ENCODE peak calls at places on chromosomes 6 and 20, in ten cellular contexts. L is A549, M is H54, F is HepG2, P is uterus, H is vagina, R is IMR-90, Q is lower leg skin, W is esophagus squamous epithelium, G is breast epithelium. N is an unnamed sample.

GRCh38 chr6:133502451-133503259 is 261.5 kb downstream of the EYA4 start:
- DNase-seq in L (no peak), M (no peak), F (no peak), P (no peak), H (no peak), R (peak), Q (peak), W (no peak), G (no peak), N (no peak)

GRCh38 chr6:143426025-143426424 is 24.5 kb downstream of the ADAT2 start:
- DNase-seq in L (no peak), M (no peak), F (no peak), P (no peak), H (no peak), R (no peak), Q (no peak), W (no peak), G (no peak), N (no peak)

GRCh38 chr6:99013661-99014458 is 66.1 kb upstream of the FBXL4 start:
- DNase-seq in L (no peak), M (no peak), F (no peak), P (no peak), H (no peak), R (peak), Q (no peak), W (no peak), G (no peak), N (no peak)

GRCh38 chr20:32382102-32382950 is 24.2 kb downstream of the ASXL1 start:
- DNase-seq in L (no peak), M (no peak), F (no peak), P (no peak), H (no peak), R (no peak), Q (no peak), W (no peak), G (no peak), N (no peak)

GRCh38 chr6:2840794-2841061 is 935 bp downstream of the SERPINB1 start:
- DNase-seq in L (no peak), M (no peak), F (no peak), P (no peak), H (no peak), R (no peak), Q (no peak), W (no peak), G (no peak), N (no peak)

GRCh38 chr6:1024587-1024986 is 287.3 kb upstream of the FOXQ1 start:
- DNase-seq in L (peak), M (peak), F (peak), P (no peak), H (no peak), R (peak), Q (peak), W (no peak), G (peak), N (no peak)

GRCh38 chr20:3813758-3814581 is 6.4 kb upstream of the AP5S1 start:
- DNase-seq in L (no peak), M (no peak), F (no peak), P (no peak), H (no peak), R (no peak), Q (no peak), W (no peak), G (no peak), N (no peak)

GRCh38 chr20:50729925-50730764 is 1.2 kb upstream of the PARD6B start:
- DNase-seq in L (no peak), M (no peak), F (peak), P (no peak), H (peak), R (no peak), Q (no peak), W (no peak), G (peak), N (no peak)

GRCh38 chr20:25453035-25453810 is 45.8 kb downstream of the GINS1 start:
- DNase-seq in L (no peak), M (no peak), F (no peak), P (no peak), H (peak), R (peak), Q (no peak), W (no peak), G (no peak), N (no peak)

GRCh38 chr20:41534842-41535241 is 83.3 kb downstream of the CHD6 start:
- DNase-seq in L (no peak), M (no peak), F (no peak), P (no peak), H (no peak), R (peak), Q (no peak), W (no peak), G (no peak), N (no peak)

GRCh38 chr20:45905505-45906079 is 6.4 kb downstream of the PLTP start:
- DNase-seq in L (peak), M (peak), F (peak), P (no peak), H (no peak), R (peak), Q (no peak), W (no peak), G (no peak), N (no peak)

GRCh38 chr6:23262864-23263263 is 693.5 kb downstream of the HDGFL1 start:
- DNase-seq in L (no peak), M (no peak), F (no peak), P (no peak), H (no peak), R (no peak), Q (no peak), W (no peak), G (no peak), N (no peak)

GRCh38 chr6:37650071-37650481 is 47.6 kb downstream of the MDGA1 start:
- DNase-seq in L (no peak), M (no peak), F (peak), P (no peak), H (no peak), R (no peak), Q (no peak), W (no peak), G (no peak), N (no peak)

GRCh38 chr20:33460711-33461110 is 17.1 kb upstream of the SNTA1 start:
- DNase-seq in L (no peak), M (no peak), F (no peak), P (no peak), H (no peak), R (no peak), Q (no peak), W (no peak), G (no peak), N (no peak)

GRCh38 chr20:13200767-13201500 is 20.1 kb upstream of the ISM1 start:
- DNase-seq in L (no peak), M (no peak), F (no peak), P (no peak), H (no peak), R (no peak), Q (no peak), W (no peak), G (no peak), N (no peak)

GRCh38 chr6:165913676-165914570 is 250.9 kb upstream of the PDE10A start:
- DNase-seq in L (no peak), M (no peak), F (no peak), P (no peak), H (no peak), R (peak), Q (no peak), W (no peak), G (no peak), N (no peak)

GRCh38 chr6:56868687-56869086 is 86.2 kb upstream of the BEND6 start:
- DNase-seq in L (no peak), M (no peak), F (peak), P (no peak), H (no peak), R (peak), Q (no peak), W (no peak), G (no peak), N (no peak)

GRCh38 chr6:20564777-20565176 is 30.5 kb downstream of the CDKAL1 start:
- DNase-seq in L (no peak), M (no peak), F (no peak), P (no peak), H (no peak), R (peak), Q (no peak), W (no peak), G (no peak), N (peak)

DNA sequence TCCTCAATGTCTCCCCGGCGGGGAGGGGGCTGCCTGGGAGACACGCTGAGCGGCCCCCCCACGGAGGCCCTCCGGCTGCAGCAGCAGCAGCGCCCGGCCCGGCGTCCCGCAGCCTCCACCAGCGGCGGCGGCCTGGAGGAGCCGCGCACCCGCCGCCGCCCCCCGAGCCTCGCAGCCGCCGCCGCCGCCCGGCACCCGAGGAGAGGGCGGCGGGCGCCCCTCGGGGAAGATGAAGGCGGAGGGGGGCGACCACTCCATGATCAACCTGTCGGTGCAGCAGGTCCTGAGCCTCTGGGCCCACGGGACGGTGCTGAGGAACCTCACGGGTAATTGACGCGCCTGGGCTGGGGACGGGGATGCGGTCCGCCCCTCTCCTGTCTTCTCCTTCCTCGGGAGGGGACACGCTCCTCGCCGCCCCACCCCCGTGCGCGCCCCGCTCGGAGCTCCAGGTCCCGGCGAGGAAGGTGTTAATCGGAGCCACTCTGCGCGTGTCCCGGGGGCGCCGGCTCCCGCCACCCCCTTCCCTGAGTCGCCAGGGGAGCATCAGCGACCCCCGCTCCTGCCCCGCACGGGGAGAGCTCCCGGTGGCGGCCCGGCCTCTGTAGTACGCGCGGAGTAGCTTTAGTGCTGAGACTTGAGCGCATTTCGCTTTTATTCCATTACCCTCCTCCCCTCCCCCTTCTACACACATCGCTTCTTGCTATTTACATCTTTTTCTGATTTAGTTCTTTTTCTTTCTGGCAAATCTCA is 675 bp downstream of the TMEM170B start:
- DNase-seq in L (peak), M (no peak), F (no peak), P (peak), H (no peak), R (no peak), Q (no peak), W (no peak), G (no peak), N (peak)
- TF ChIP-seq POLR2A in L (no peak), M (no peak), F (no peak), P (peak), H (no peak), R (no peak), Q (no peak), W (no peak), G (no peak), N (no peak)

DNA sequence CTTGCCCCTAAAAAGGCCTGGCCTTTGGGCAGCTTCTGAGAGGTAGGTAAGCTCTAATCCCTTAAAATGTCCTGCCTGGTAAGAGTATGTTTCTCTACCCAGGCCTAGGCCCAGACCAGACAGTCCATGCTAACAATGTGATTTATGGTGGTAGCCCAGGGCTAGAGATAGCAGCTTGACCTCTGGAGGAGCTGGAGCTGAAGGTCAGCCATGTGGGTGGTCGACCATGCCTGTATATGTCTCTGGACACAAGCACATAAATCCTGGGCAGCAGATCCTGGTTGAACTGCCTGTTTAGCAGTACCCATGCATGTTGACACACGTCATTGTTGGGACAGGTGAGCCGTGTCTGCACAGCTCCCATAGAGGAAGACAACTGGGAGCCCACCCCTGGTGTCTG is 62.0 kb upstream of the PHACTR1 start:
- DNase-seq in L (no peak), M (no peak), F (no peak), P (no peak), H (no peak), R (no peak), Q (no peak), W (no peak), G (no peak), N (no peak)
- TF ChIP-seq POLR2A in L (no peak), M (no peak), F (no peak), P (no peak), H (no peak), R (no peak), Q (no peak), W (no peak), G (no peak), N (no peak)

DNA sequence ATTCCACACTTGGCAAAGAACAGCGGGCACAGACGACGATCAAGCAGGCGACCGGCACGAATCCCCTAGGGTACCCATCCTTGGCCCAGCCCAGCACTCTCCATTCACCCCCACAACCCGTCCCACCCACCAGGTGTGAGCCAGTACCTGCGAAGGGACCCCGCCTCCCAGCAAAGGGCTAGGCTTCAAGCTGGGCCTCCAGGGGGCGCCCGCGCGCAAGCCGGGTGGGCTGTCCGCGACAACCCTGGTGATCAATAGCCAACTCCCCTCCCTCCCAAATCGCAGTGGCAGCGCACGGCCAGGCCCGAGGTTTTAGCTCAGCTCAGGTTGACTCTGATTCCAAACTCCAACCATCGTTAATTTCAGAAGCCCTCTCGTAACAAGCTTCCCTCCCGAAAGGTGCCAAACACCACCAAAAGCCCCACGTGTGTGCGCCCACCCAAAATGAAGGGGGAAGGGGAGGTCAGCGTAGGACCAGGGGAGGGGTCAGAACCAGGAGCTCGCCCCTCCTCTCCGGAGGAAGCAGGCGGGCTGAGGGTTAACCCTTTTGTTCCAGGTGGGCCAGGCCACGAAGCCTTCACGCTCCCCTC is 2.1 kb downstream of the SALL4 start:
- DNase-seq in L (peak), M (peak), F (peak), P (peak), H (no peak), R (no peak), Q (no peak), W (no peak), G (peak), N (peak)
- TF ChIP-seq POLR2A in L (no peak), M (no peak), F (no peak), P (no peak), H (no peak), R (no peak), Q (no peak), W (no peak), G (no peak), N (no peak)

GRCh38 chr6:108260809-108261569 is at the start of gene SNX3:
- DNase-seq in L (peak), M (peak), F (peak), P (peak), H (peak), R (peak), Q (peak), W (peak), G (peak), N (peak)
- TF ChIP-seq POLR2A in L (peak), M (peak), F (peak), P (peak), H (peak), R (peak), Q (no peak), W (no peak), G (peak), N (peak)

N was measured in GM12891.